ENCODE peak calls at places on chromosomes 4 and X, in four cellular contexts. C is Panc1, F is cardiac fibroblast, K is choroid plexus epithelial cell. Q is an unnamed sample.
A peak's percentile ranks its signal among the peaks of the same experiment; 100 is the strongest.

GRCh38 chr4:40918330-40918729 is 168.6 kb downstream of the NSUN7 start:
- DNase-seq in C (no peak), F (peak; percentile 94), K (peak; percentile 85), Q (no peak)

GRCh38 chr4:25233737-25234389 is at the start of gene PI4K2B:
- DNase-seq in C (no peak), F (peak; percentile 86), K (peak; percentile 78), Q (peak; percentile 61)

GRCh38 chrX:41473936-41474725 is 27.0 kb downstream of the NYX start:
- DNase-seq in C (no peak), F (no peak), K (no peak), Q (no peak)

GRCh38 chr4:26022346-26022891 is 108.4 kb downstream of the SMIM20 start:
- DNase-seq in C (peak; percentile 43), F (no peak), K (peak; percentile 72), Q (no peak)

GRCh38 chr4:54545663-54546424 is 111.9 kb upstream of the KIT start:
- DNase-seq in C (no peak), F (no peak), K (no peak), Q (no peak)

GRCh38 chr4:82217986-82218715 is 155.6 kb downstream of the HNRNPD start:
- DNase-seq in C (no peak), F (peak; percentile 8), K (peak; percentile 14), Q (no peak)

GRCh38 chrX:155768036-155768769 is 112.9 kb upstream of the VAMP7 start:
- DNase-seq in C (no peak), F (peak; percentile 9), K (peak; percentile 74), Q (no peak)

GRCh38 chr4:145722561-145722960 is 42.6 kb downstream of the C4orf51 start:
- DNase-seq in C (no peak), F (no peak), K (no peak), Q (no peak)

GRCh38 chr4:176622251-176622968 is 170.3 kb downstream of the VEGFC start:
- DNase-seq in C (no peak), F (peak; percentile 68), K (peak; percentile 76), Q (no peak)

GRCh38 chr4:102554482-102554881 is 53.3 kb downstream of the NFKB1 start:
- DNase-seq in C (no peak), F (peak; percentile 51), K (peak; percentile 87), Q (no peak)

GRCh38 chr4:151529187-151529586 is 120.2 kb downstream of the FHIP1A start:
- DNase-seq in C (no peak), F (no peak), K (no peak), Q (no peak)

GRCh38 chr4:173500841-173501591 is 29.0 kb downstream of the HAND2 start:
- DNase-seq in C (no peak), F (no peak), K (no peak), Q (peak; percentile 24)

GRCh38 chr4:99885063-99885664 is 9.1 kb downstream of the LAMTOR3 start:
- DNase-seq in C (no peak), F (peak; percentile 62), K (peak; percentile 69), Q (peak; percentile 18)

GRCh38 chr4:13872145-13872544 is 244.6 kb upstream of the BOD1L1 start:
- DNase-seq in C (no peak), F (no peak), K (peak; percentile 44), Q (no peak)

GRCh38 chrX:118346258-118347094 is 570 bp downstream of the WDR44 start:
- DNase-seq in C (no peak), F (no peak), K (no peak), Q (no peak)

GRCh38 chrX:40267334-40268118 is 169.8 kb upstream of the BCOR start:
- DNase-seq in C (no peak), F (no peak), K (no peak), Q (no peak)

GRCh38 chr4:138919094-138919936 is 96.3 kb upstream of the NOCT start:
- DNase-seq in C (no peak), F (peak; percentile 72), K (peak; percentile 89), Q (no peak)

GRCh38 chr4:5992171-5993062 is 25.8 kb downstream of the C4orf50 start:
- DNase-seq in C (no peak), F (no peak), K (no peak), Q (no peak)

GRCh38 chr4:23857353-23857752 is 32.5 kb downstream of the PPARGC1A start:
- DNase-seq in C (no peak), F (peak; percentile 58), K (peak; percentile 44), Q (no peak)
- TF ChIP-seq CTCF in C (peak; percentile 8), F (no peak), K (peak; percentile 23), Q (no peak)

GRCh38 chrX:48736303-48736702 is 25.2 kb upstream of the GLOD5 start:
- DNase-seq in C (no peak), F (no peak), K (no peak), Q (no peak)
- H3K4me3 ChIP-seq in C (peak overlapping the region; percentile 74), F (no peak overlapping the region), K (peak overlapping the region; percentile 51), Q (no peak overlapping the region)

GRCh38 chr4:169283114-169283509 is 12.4 kb upstream of the SH3RF1 start:
- DNase-seq in C (peak; percentile 80), F (peak; percentile 84), K (peak; percentile 75), Q (no peak)

GRCh38 chr4:169282429-169283113 is 11.8 kb upstream of the SH3RF1 start:
- DNase-seq in C (peak; percentile 78), F (no peak), K (no peak), Q (no peak)

DNA sequence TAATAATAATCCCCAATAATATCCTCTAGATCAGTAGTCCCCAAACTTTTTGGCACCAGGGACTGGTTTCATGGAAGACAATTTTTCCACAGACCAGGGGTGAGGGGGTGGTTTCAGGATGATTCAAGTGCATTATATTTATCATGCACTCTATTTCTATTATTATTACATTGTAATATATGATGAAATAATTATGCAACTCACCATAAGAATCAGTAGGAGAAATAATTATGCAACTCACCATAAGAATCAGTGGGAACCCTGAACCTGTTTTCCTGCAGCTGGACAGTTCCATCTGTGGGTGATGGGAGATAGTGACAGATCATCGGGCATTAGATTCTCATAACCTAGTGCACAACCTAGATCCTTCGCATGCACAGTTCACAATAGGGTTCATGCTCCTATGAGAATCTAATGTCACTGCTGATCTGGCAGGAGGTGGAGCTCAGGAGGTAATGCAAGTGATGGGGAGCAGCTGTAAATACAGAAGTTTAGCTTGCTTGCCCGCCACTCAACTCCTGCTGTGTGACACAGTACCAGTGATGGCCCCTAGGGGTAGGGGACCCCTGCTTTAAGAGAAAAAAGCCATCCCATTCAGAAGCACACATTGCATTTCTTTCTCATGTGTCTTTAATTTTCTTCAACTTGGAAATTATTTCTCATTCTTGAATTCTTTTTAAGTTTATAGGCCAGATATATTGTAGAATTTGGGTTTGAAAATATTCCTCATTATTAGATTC is 16.0 kb upstream of the SH3RF1 start:
- DNase-seq in C (no peak), F (no peak), K (no peak), Q (no peak)
- TF ChIP-seq CTCF in C (no peak), F (peak; percentile 8), K (no peak), Q (peak; percentile 63)

DNA sequence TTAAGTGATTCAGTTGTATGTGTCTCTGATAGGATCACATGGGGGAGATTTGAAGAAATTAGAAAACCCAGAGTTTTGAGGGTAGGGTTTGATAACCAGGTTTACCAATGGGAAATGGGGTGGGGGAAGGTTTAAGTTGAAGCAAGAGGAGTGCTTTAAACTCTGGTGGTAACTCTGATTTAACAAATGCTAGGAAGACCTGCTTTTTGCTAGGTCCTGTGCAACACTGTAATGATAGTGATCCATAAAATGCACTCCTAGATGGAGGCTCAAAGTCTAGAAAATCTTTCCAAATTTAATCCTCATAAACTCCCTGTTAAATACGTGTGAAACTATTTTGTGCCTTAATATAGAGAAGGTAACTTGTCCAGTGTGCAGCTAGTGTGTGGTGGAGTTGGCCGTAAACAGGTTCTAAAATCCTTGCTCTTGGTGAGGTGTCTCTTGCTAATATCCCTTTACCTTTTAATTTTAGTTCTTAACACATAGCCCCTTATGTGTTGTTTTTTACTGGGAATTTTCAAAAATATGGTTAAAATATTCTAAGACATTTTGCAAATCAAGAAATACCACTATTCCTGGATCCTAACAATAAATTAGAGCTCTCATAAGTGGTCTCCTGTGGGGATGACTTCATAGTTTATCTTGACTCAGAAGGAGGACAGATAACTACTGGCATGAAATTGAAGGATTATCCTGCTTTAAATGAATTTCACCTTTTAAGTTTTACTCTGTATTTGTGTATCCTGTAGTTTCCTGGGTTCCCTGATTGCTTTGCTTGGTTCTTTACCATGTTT is 4.1 kb downstream of the RPL34 start:
- DNase-seq in C (no peak), F (no peak), K (no peak), Q (no peak)
- H3K4me3 ChIP-seq in C (no peak overlapping the region), F (no peak overlapping the region), K (no peak overlapping the region), Q (no peak overlapping the region)

DNA sequence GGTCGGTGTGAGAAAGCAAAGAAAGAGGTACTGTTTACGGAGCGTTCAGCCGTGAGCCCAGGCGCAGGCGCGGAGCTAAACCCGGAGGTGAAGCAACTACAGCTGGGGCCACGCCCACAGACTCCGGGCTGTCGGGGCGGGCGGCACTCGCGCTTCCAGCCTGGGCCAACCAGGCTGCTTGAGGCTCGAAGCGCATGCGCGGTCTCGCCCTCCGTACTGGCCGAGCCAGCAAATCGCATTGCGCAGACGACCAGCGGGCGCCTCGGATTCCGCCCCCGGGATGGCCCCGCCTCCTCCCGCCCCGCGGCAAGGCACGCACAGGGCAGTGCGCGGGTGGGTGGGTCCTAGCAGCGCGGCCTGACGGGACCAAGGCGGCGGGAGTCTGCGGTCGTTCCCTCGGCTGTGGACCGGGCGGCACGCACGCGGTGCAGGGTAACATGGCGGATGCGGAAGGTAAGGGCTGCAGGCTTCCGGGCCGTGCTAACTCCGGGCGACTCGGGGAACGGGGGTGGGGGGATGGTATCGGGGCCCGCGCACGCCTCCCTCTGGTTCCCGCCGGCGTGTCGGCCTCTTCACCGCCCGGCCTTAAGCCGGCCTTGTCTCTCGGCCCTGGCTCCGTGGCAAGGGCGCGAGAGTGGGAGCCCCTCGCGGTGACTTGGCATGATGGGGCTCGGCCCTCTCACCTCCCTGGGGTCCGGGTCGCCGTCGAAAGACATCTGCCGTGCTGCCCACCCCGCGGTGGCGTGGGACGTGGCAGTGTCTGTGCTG is at the start of gene DKC1:
- DNase-seq in C (peak; percentile 79), F (peak; percentile 97), K (peak; percentile 96), Q (peak; percentile 85)
- TF ChIP-seq CTCF in C (peak; percentile 30), F (no peak), K (peak; percentile 19), Q (no peak)

Q was measured in GM12864.